ENCODE peak calls at places on chromosomes 16 and 17, in nine cellular contexts. W is mucosa of gallbladder; E is sigmoid colon; D is pancreas; Z is fibroblast of lung; R is T-helper 2 cell; V is stimulated activated naive B cell treated with anti-CD40 and anti-IgM and Interleukin-4, amounts not matched to agents 10 μg/mL and 1 μg/mL and 100 μg/mL, for 72 hours; M is NCI-H2029; N is smooth muscle cell of the brain vasculature. J is an unnamed sample.

GRCh38 chr16:47880653-47881052 is 275.1 kb downstream of the ABCC12 start:
- DNase-seq in Z (no peak), E (no peak), V (no peak), W (no peak), D (no peak), N (no peak), R (no peak), M (no peak), J (no peak)

GRCh38 chr16:68227183-68227793 is 8.6 kb downstream of the ESRP2 start:
- DNase-seq in M (no peak), Z (no peak), R (no peak), V (no peak), D (no peak), N (no peak), W (no peak), E (peak), J (no peak)

GRCh38 chr16:57044931-57045693 is 47.3 kb upstream of the CPNE2 start:
- DNase-seq in D (no peak), E (no peak), N (no peak), M (no peak), W (no peak), Z (no peak), V (peak), R (no peak), J (no peak)

GRCh38 chr17:7862692-7863437 is 5.1 kb downstream of the CYB5D1 start:
- DNase-seq in D (peak), W (no peak), N (no peak), V (no peak), E (peak), R (peak), Z (peak), M (no peak), J (peak)

GRCh38 chr17:43581581-43581980 is 35.4 kb upstream of the ETV4 start:
- DNase-seq in E (no peak), Z (no peak), D (no peak), V (no peak), N (no peak), M (no peak), W (peak), R (no peak), J (no peak)

GRCh38 chr16:50596762-50597450 is 48.7 kb downstream of the NKD1 start:
- DNase-seq in Z (no peak), V (no peak), M (no peak), D (no peak), W (peak), E (no peak), N (no peak), R (no peak), J (no peak)

GRCh38 chr17:69695646-69696045 is 281.1 kb downstream of the MAP2K6 start:
- DNase-seq in E (no peak), D (no peak), R (no peak), M (no peak), V (no peak), Z (no peak), N (no peak), W (no peak), J (no peak)

GRCh38 chr17:61399131-61400057 is at the start of gene TBX2:
- DNase-seq in V (no peak), D (no peak), R (no peak), Z (peak), W (peak), E (peak), N (peak), M (no peak), J (no peak)

GRCh38 chr17:79874329-79874981 is 35.2 kb upstream of the CBX4 start:
- DNase-seq in R (no peak), W (no peak), M (no peak), D (no peak), Z (peak), E (no peak), V (no peak), N (no peak), J (peak)

GRCh38 chr16:59164461-59164860 is 430.3 kb upstream of the GOT2 start:
- DNase-seq in E (no peak), N (no peak), D (no peak), V (no peak), W (no peak), Z (peak), M (no peak), R (no peak), J (peak)

GRCh38 chr16:87608400-87608985 is 6.2 kb downstream of the JPH3 start:
- DNase-seq in Z (peak), N (no peak), R (no peak), D (peak), E (no peak), M (no peak), V (no peak), W (peak), J (peak)

GRCh38 chr17:66313995-66314659 is 11.7 kb downstream of the PRKCA start:
- DNase-seq in E (no peak), M (no peak), N (no peak), Z (no peak), D (no peak), R (no peak), V (no peak), W (no peak), J (no peak)

GRCh38 chr16:1347286-1347855 is 4.3 kb downstream of the TSR3 start:
- DNase-seq in R (no peak), E (no peak), V (no peak), N (no peak), M (no peak), W (no peak), Z (no peak), D (no peak), J (no peak)

GRCh38 chr16:30762991-30763725 is 1.0 kb downstream of the RNF40 start:
- DNase-seq in W (no peak), D (no peak), M (no peak), E (no peak), V (no peak), R (no peak), Z (no peak), N (no peak), J (peak)

GRCh38 chr17:21007646-21008045 is 35.2 kb downstream of the USP22 start:
- DNase-seq in E (no peak), V (no peak), R (no peak), N (no peak), W (no peak), Z (no peak), M (no peak), D (no peak), J (no peak)

GRCh38 chr16:67470314-67470713 is 10.6 kb downstream of the ATP6V0D1 start:
- DNase-seq in M (peak), R (no peak), E (peak), D (peak), W (peak), V (no peak), N (no peak), Z (no peak), J (no peak)

GRCh38 chr16:1713933-1714332 is 7.9 kb downstream of the MAPK8IP3 start:
- DNase-seq in M (no peak), V (peak), W (no peak), D (no peak), R (no peak), Z (no peak), N (no peak), E (no peak), J (no peak)

GRCh38 chr16:52469775-52470174 is 77.2 kb downstream of the TOX3 start:
- DNase-seq in R (no peak), E (no peak), W (no peak), D (no peak), M (peak), N (no peak), V (no peak), Z (peak), J (no peak)

GRCh38 chr17:78422872-78423588 is 44.6 kb downstream of the PGS1 start:
- DNase-seq in E (no peak), M (no peak), N (no peak), D (no peak), W (no peak), R (no peak), Z (no peak), V (no peak), J (no peak)

GRCh38 chr16:5024632-5025031 is 9.1 kb downstream of the NAGPA start:
- DNase-seq in N (no peak), Z (peak), D (no peak), M (peak), V (no peak), W (peak), E (no peak), R (no peak), J (peak)

GRCh38 chr17:40980594-40980993 is 3.5 kb downstream of the KRT40 start:
- DNase-seq in Z (peak), E (no peak), V (no peak), W (no peak), M (no peak), N (peak), R (no peak), D (no peak), J (no peak)

GRCh38 chr17:61594294-61594825 is 3.3 kb upstream of the NACA2 start:
- DNase-seq in V (no peak), M (no peak), R (no peak), N (no peak), W (no peak), Z (peak), D (no peak), E (no peak), J (no peak)

GRCh38 chr16:1581804-1582203 is 30.1 kb downstream of the IFT140 start:
- DNase-seq in R (no peak), D (no peak), E (no peak), N (no peak), W (no peak), Z (no peak), M (no peak), V (no peak), J (no peak)

GRCh38 chr17:77831497-77832179 is 126.9 kb upstream of the TNRC6C start:
- DNase-seq in Z (peak), R (no peak), V (no peak), W (no peak), E (peak), M (no peak), N (no peak), D (no peak), J (peak)

GRCh38 chr17:74530751-74531150 is 524 bp downstream of the CD300LB start:
- DNase-seq in D (no peak), M (no peak), Z (no peak), N (no peak), E (peak), R (no peak), V (no peak), W (no peak), J (no peak)

GRCh38 chr16:83116274-83116892 is 489.6 kb downstream of the CDH13 start:
- DNase-seq in E (no peak), W (no peak), V (no peak), Z (no peak), R (no peak), N (no peak), D (no peak), M (no peak), J (no peak)

GRCh38 chr16:85334718-85335583 is 222.7 kb upstream of the CIBAR2 start:
- DNase-seq in D (peak), N (no peak), R (no peak), V (no peak), M (no peak), Z (peak), E (no peak), W (peak), J (peak)

GRCh38 chr16:49856741-49857330 is 924 bp upstream of the ZNF423 start:
- DNase-seq in M (no peak), V (no peak), W (peak), E (peak), Z (peak), D (peak), R (no peak), N (peak), J (peak)

GRCh38 chr16:88883117-88883895 is 16.8 kb upstream of the PABPN1L start:
- DNase-seq in N (no peak), E (no peak), W (no peak), D (no peak), R (no peak), Z (no peak), M (no peak), V (no peak), J (no peak)

GRCh38 chr16:47777191-47777590 is 316.1 kb downstream of the PHKB start:
- DNase-seq in Z (peak), W (no peak), E (no peak), R (no peak), D (no peak), V (no peak), M (no peak), N (no peak), J (no peak)

J was measured in endothelial cell of umbilical vein.